ENCODE peak calls at places on chromosomes 6 and 20, in nine cellular contexts. One of them, this sample, is unnamed.

GRCh38 chr20:6632187-6632586 is 135.3 kb upstream of the BMP2 start:
- DNase-seq in fibroblast of pulmonary artery: peak; percentile 42
- DNase-seq in cardiac fibroblast: peak; percentile 44
- DNase-seq in tibial nerve: peak; percentile 26
- DNase-seq in MM.1S: peak; percentile 71
- DNase-seq in AG10803: peak; percentile 37
- DNase-seq in choroid plexus epithelial cell: peak; percentile 41
- DNase-seq in mucosa of descending colon: no peak
- DNase-seq in GM20000: no peak
- DNase-seq in this sample: peak; percentile 1

GRCh38 chr6:118968416-118968815 is 33.5 kb upstream of the MCM9 start:
- DNase-seq in mucosa of descending colon: no peak
- DNase-seq in tibial nerve: no peak
- DNase-seq in MM.1S: peak; percentile 36
- DNase-seq in AG10803: peak; percentile 8
- DNase-seq in choroid plexus epithelial cell: peak; percentile 34
- DNase-seq in GM20000: no peak
- DNase-seq in fibroblast of pulmonary artery: peak; percentile 50
- DNase-seq in cardiac fibroblast: peak; percentile 43
- DNase-seq in this sample: no peak

GRCh38 chr20:17654649-17655285 is 27.3 kb downstream of the RRBP1 start:
- DNase-seq in cardiac fibroblast: peak; percentile 73
- DNase-seq in choroid plexus epithelial cell: peak; percentile 69
- DNase-seq in MM.1S: no peak
- DNase-seq in AG10803: no peak
- DNase-seq in GM20000: no peak
- DNase-seq in tibial nerve: peak; percentile 82
- DNase-seq in mucosa of descending colon: no peak
- DNase-seq in fibroblast of pulmonary artery: peak; percentile 72
- DNase-seq in this sample: peak; percentile 23

GRCh38 chr6:122393339-122393896 is 6.0 kb upstream of the HSF2 start:
- DNase-seq in MM.1S: no peak
- DNase-seq in cardiac fibroblast: no peak
- DNase-seq in choroid plexus epithelial cell: no peak
- DNase-seq in mucosa of descending colon: no peak
- DNase-seq in fibroblast of pulmonary artery: no peak
- DNase-seq in tibial nerve: no peak
- DNase-seq in GM20000: no peak
- DNase-seq in AG10803: no peak
- DNase-seq in this sample: peak; percentile 21

GRCh38 chr6:134303903-134304302 is 14.0 kb downstream of the SGK1 start:
- DNase-seq in cardiac fibroblast: peak; percentile 45
- DNase-seq in mucosa of descending colon: no peak
- DNase-seq in choroid plexus epithelial cell: peak; percentile 42
- DNase-seq in AG10803: peak; percentile 15
- DNase-seq in tibial nerve: no peak
- DNase-seq in GM20000: no peak
- DNase-seq in fibroblast of pulmonary artery: no peak
- DNase-seq in MM.1S: no peak
- DNase-seq in this sample: no peak

GRCh38 chr6:3617192-3617631 is 134.3 kb downstream of the PXDC1 start:
- DNase-seq in AG10803: no peak
- DNase-seq in tibial nerve: no peak
- DNase-seq in MM.1S: no peak
- DNase-seq in choroid plexus epithelial cell: no peak
- DNase-seq in GM20000: no peak
- DNase-seq in fibroblast of pulmonary artery: no peak
- DNase-seq in cardiac fibroblast: no peak
- DNase-seq in mucosa of descending colon: no peak
- DNase-seq in this sample: no peak

GRCh38 chr6:71545905-71546304 is 257.3 kb downstream of the OGFRL1 start:
- DNase-seq in MM.1S: no peak
- DNase-seq in AG10803: no peak
- DNase-seq in choroid plexus epithelial cell: no peak
- DNase-seq in tibial nerve: no peak
- DNase-seq in GM20000: no peak
- DNase-seq in cardiac fibroblast: no peak
- DNase-seq in fibroblast of pulmonary artery: no peak
- DNase-seq in mucosa of descending colon: no peak
- DNase-seq in this sample: no peak

GRCh38 chr20:58362117-58362516 is 26.9 kb upstream of the VAPB start:
- DNase-seq in GM20000: no peak
- DNase-seq in choroid plexus epithelial cell: no peak
- DNase-seq in MM.1S: no peak
- DNase-seq in mucosa of descending colon: no peak
- DNase-seq in cardiac fibroblast: no peak
- DNase-seq in AG10803: no peak
- DNase-seq in fibroblast of pulmonary artery: no peak
- DNase-seq in tibial nerve: no peak
- DNase-seq in this sample: no peak

GRCh38 chr6:157019733-157020132 is 242.6 kb downstream of the ARID1B start:
- DNase-seq in choroid plexus epithelial cell: peak; percentile 57
- DNase-seq in mucosa of descending colon: no peak
- DNase-seq in GM20000: peak; percentile 42
- DNase-seq in fibroblast of pulmonary artery: peak; percentile 25
- DNase-seq in AG10803: peak; percentile 25
- DNase-seq in MM.1S: peak; percentile 31
- DNase-seq in cardiac fibroblast: no peak
- DNase-seq in tibial nerve: no peak
- DNase-seq in this sample: no peak

GRCh38 chr20:58090181-58090580 is 138.3 kb downstream of the ANKRD60 start:
- DNase-seq in mucosa of descending colon: no peak
- DNase-seq in MM.1S: no peak
- DNase-seq in tibial nerve: no peak
- DNase-seq in fibroblast of pulmonary artery: no peak
- DNase-seq in cardiac fibroblast: no peak
- DNase-seq in GM20000: no peak
- DNase-seq in choroid plexus epithelial cell: no peak
- DNase-seq in AG10803: no peak
- DNase-seq in this sample: no peak

GRCh38 chr20:63957004-63957689 is 931 bp upstream of the UCKL1 start:
- DNase-seq in GM20000: peak; percentile 78
- DNase-seq in tibial nerve: no peak
- DNase-seq in MM.1S: peak; percentile 76
- DNase-seq in AG10803: peak; percentile 56
- DNase-seq in cardiac fibroblast: peak; percentile 59
- DNase-seq in mucosa of descending colon: peak; percentile 91
- DNase-seq in fibroblast of pulmonary artery: peak; percentile 58
- DNase-seq in choroid plexus epithelial cell: peak; percentile 75
- DNase-seq in this sample: peak; percentile 91

GRCh38 chr20:61953789-61954125 is 111.9 kb downstream of the TAF4 start:
- DNase-seq in mucosa of descending colon: no peak
- DNase-seq in AG10803: no peak
- DNase-seq in cardiac fibroblast: no peak
- DNase-seq in tibial nerve: no peak
- DNase-seq in MM.1S: no peak
- DNase-seq in choroid plexus epithelial cell: no peak
- DNase-seq in fibroblast of pulmonary artery: no peak
- DNase-seq in GM20000: no peak
- DNase-seq in this sample: no peak

GRCh38 chr20:19543114-19543513 is 214.9 kb upstream of the RIN2 start:
- DNase-seq in AG10803: no peak
- DNase-seq in fibroblast of pulmonary artery: no peak
- DNase-seq in tibial nerve: no peak
- DNase-seq in cardiac fibroblast: no peak
- DNase-seq in GM20000: no peak
- DNase-seq in MM.1S: no peak
- DNase-seq in mucosa of descending colon: no peak
- DNase-seq in choroid plexus epithelial cell: no peak
- DNase-seq in this sample: no peak

GRCh38 chr6:153108320-153108719 is 22.8 kb downstream of the RGS17 start:
- DNase-seq in choroid plexus epithelial cell: peak; percentile 50
- DNase-seq in AG10803: peak; percentile 44
- DNase-seq in GM20000: no peak
- DNase-seq in mucosa of descending colon: no peak
- DNase-seq in MM.1S: no peak
- DNase-seq in fibroblast of pulmonary artery: peak; percentile 60
- DNase-seq in cardiac fibroblast: peak; percentile 54
- DNase-seq in tibial nerve: no peak
- DNase-seq in this sample: no peak

GRCh38 chr6:4607793-4608192 is 168.4 kb upstream of the CDYL start:
- DNase-seq in mucosa of descending colon: no peak
- DNase-seq in tibial nerve: no peak
- DNase-seq in cardiac fibroblast: no peak
- DNase-seq in GM20000: no peak
- DNase-seq in MM.1S: no peak
- DNase-seq in AG10803: no peak
- DNase-seq in fibroblast of pulmonary artery: no peak
- DNase-seq in choroid plexus epithelial cell: peak; percentile 24
- DNase-seq in this sample: no peak

GRCh38 chr6:116971959-116972358 is 94.9 kb downstream of the RFX6 start:
- DNase-seq in GM20000: peak; percentile 31
- DNase-seq in cardiac fibroblast: peak; percentile 66
- DNase-seq in mucosa of descending colon: no peak
- DNase-seq in MM.1S: peak; percentile 67
- DNase-seq in choroid plexus epithelial cell: peak; percentile 67
- DNase-seq in AG10803: peak; percentile 49
- DNase-seq in fibroblast of pulmonary artery: peak; percentile 56
- DNase-seq in tibial nerve: no peak
- DNase-seq in this sample: peak; percentile 43
- TF ChIP-seq CTCF in GM20000: peak; percentile 16
- TF ChIP-seq CTCF in cardiac fibroblast: peak; percentile 54
- TF ChIP-seq CTCF in mucosa of descending colon: peak; percentile 50
- TF ChIP-seq CTCF in MM.1S: peak; percentile 62
- TF ChIP-seq CTCF in choroid plexus epithelial cell: peak; percentile 64
- TF ChIP-seq CTCF in AG10803: peak; percentile 76
- TF ChIP-seq CTCF in fibroblast of pulmonary artery: peak; percentile 69
- TF ChIP-seq CTCF in tibial nerve: peak; percentile 25
- TF ChIP-seq CTCF in this sample: peak; percentile 31

GRCh38 chr20:56625837-56626236 is 3.3 kb upstream of the TFAP2C start:
- DNase-seq in tibial nerve: no peak
- DNase-seq in GM20000: peak; percentile 33
- DNase-seq in MM.1S: no peak
- DNase-seq in mucosa of descending colon: no peak
- DNase-seq in AG10803: no peak
- DNase-seq in fibroblast of pulmonary artery: no peak
- DNase-seq in cardiac fibroblast: no peak
- DNase-seq in choroid plexus epithelial cell: no peak
- DNase-seq in this sample: peak; percentile 3

GRCh38 chr20:56624786-56625681 is 4.1 kb upstream of the TFAP2C start:
- DNase-seq in tibial nerve: no peak
- DNase-seq in MM.1S: no peak
- DNase-seq in choroid plexus epithelial cell: no peak
- DNase-seq in GM20000: no peak
- DNase-seq in mucosa of descending colon: no peak
- DNase-seq in fibroblast of pulmonary artery: no peak
- DNase-seq in cardiac fibroblast: no peak
- DNase-seq in AG10803: no peak
- DNase-seq in this sample: no peak

GRCh38 chr20:56628015-56628872 is 862 bp upstream of the TFAP2C start:
- DNase-seq in fibroblast of pulmonary artery: no peak
- DNase-seq in mucosa of descending colon: no peak
- DNase-seq in tibial nerve: no peak
- DNase-seq in MM.1S: peak; percentile 20
- DNase-seq in cardiac fibroblast: no peak
- DNase-seq in GM20000: peak; percentile 48
- DNase-seq in choroid plexus epithelial cell: peak; percentile 14
- DNase-seq in AG10803: no peak
- DNase-seq in this sample: peak; percentile 3

GRCh38 chr20:56627122-56628014 is 1.7 kb upstream of the TFAP2C start:
- DNase-seq in tibial nerve: no peak
- DNase-seq in cardiac fibroblast: no peak
- DNase-seq in MM.1S: no peak
- DNase-seq in mucosa of descending colon: no peak
- DNase-seq in GM20000: peak; percentile 37
- DNase-seq in AG10803: no peak
- DNase-seq in fibroblast of pulmonary artery: no peak
- DNase-seq in choroid plexus epithelial cell: no peak
- DNase-seq in this sample: peak; percentile 3

DNA sequence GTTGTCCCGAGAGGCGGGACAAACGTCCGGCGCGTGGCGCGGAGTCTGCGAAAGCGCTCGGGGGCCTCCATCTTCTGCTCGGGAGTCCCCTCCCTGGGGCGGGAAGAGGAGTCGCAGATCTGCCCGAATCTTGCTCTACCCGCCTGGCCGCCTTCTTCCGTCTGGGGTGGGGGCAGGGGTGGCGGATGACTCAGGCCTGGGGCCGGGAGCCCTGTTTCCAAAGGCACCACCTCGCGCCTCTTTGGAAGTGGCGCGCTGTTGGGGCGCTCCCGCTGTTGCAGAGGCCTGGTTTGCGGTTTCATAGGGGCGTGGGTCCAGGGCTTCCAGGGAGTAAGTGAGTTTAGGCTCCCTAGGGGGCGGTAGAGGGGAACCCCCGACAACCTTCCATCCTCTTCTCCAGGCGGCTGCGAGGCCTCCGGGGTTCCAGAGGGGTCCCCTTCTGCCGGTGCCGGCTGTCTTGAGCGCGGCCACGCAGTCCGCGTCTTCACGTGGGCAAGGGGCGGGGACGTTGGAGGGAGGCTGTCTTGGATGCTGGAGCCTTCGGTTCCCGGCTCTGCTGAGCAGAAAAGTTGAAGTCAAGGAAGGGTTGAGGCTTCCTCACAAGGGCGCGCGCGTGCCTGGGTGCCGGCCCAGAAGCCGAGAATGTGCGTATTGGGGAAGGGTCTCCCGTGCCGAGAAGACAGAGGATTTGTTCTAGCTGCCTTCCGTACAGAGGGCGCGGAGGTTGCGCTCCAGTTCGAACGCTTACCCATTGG is 2.6 kb upstream of the TFAP2C start:
- DNase-seq in mucosa of descending colon: no peak
- DNase-seq in tibial nerve: no peak
- DNase-seq in choroid plexus epithelial cell: peak; percentile 42
- DNase-seq in MM.1S: no peak
- DNase-seq in AG10803: peak; percentile 36
- DNase-seq in cardiac fibroblast: no peak
- DNase-seq in fibroblast of pulmonary artery: no peak
- DNase-seq in GM20000: peak; percentile 48
- DNase-seq in this sample: peak; percentile 31
- TF ChIP-seq CTCF in mucosa of descending colon: no peak
- TF ChIP-seq CTCF in tibial nerve: no peak
- TF ChIP-seq CTCF in choroid plexus epithelial cell: peak; percentile 45
- TF ChIP-seq CTCF in MM.1S: peak; percentile 23
- TF ChIP-seq CTCF in AG10803: peak; percentile 48
- TF ChIP-seq CTCF in cardiac fibroblast: no peak
- TF ChIP-seq CTCF in fibroblast of pulmonary artery: peak; percentile 12
- TF ChIP-seq CTCF in GM20000: no peak
- TF ChIP-seq CTCF in this sample: no peak

DNA sequence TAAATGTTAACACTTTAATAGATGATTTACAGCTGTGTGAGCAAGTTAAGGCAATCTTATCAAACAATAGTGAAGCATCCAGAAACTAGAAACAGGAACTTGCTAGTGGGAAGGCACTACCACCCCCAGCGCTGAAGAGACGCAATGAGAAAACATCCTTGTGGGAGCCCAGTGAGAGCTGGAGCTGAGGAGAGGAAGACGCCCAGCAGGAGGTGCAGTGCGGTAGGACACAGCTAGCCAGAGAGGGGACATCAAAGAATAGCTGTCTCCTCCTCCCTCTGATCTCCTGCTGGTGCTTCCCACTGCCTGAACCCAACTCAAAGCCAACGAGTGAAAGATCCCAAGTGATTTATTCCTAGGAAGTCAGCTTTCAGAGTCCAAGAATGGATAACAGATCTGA is 140.3 kb downstream of the COL12A1 start:
- DNase-seq in tibial nerve: no peak
- DNase-seq in mucosa of descending colon: no peak
- DNase-seq in GM20000: no peak
- DNase-seq in choroid plexus epithelial cell: peak; percentile 94
- DNase-seq in AG10803: peak; percentile 70
- DNase-seq in fibroblast of pulmonary artery: peak; percentile 58
- DNase-seq in MM.1S: no peak
- DNase-seq in cardiac fibroblast: peak; percentile 51
- DNase-seq in this sample: no peak
- TF ChIP-seq CTCF in tibial nerve: no peak
- TF ChIP-seq CTCF in mucosa of descending colon: no peak
- TF ChIP-seq CTCF in GM20000: no peak
- TF ChIP-seq CTCF in choroid plexus epithelial cell: peak; percentile 77
- TF ChIP-seq CTCF in AG10803: peak; percentile 44
- TF ChIP-seq CTCF in fibroblast of pulmonary artery: peak; percentile 54
- TF ChIP-seq CTCF in MM.1S: no peak
- TF ChIP-seq CTCF in cardiac fibroblast: peak; percentile 50
- TF ChIP-seq CTCF in this sample: no peak

GRCh38 chr6:7086488-7086887 is 21.3 kb upstream of the RREB1 start:
- DNase-seq in tibial nerve: peak; percentile 39
- DNase-seq in choroid plexus epithelial cell: peak; percentile 31
- DNase-seq in fibroblast of pulmonary artery: peak; percentile 26
- DNase-seq in MM.1S: peak; percentile 68
- DNase-seq in AG10803: peak; percentile 48
- DNase-seq in mucosa of descending colon: no peak
- DNase-seq in cardiac fibroblast: peak; percentile 33
- DNase-seq in GM20000: peak; percentile 52
- DNase-seq in this sample: peak; percentile 69
- TF ChIP-seq CTCF in tibial nerve: no peak
- TF ChIP-seq CTCF in choroid plexus epithelial cell: no peak
- TF ChIP-seq CTCF in fibroblast of pulmonary artery: peak; percentile 11
- TF ChIP-seq CTCF in MM.1S: peak; percentile 32
- TF ChIP-seq CTCF in AG10803: peak; percentile 35
- TF ChIP-seq CTCF in mucosa of descending colon: no peak
- TF ChIP-seq CTCF in cardiac fibroblast: no peak
- TF ChIP-seq CTCF in GM20000: peak; percentile 26
- TF ChIP-seq CTCF in this sample: no peak